ENCODE peak calls at places on chromosomes 7 and 10, in six cellular contexts. R is IMR-90, H is H9, Y is neuronal stem cell, Z is mesenchymal stem cell, B is trophoblast cell. E is an unnamed sample.

GRCh38 chr7:36086571-36086970 is 66.5 kb upstream of the EEPD1 start:
- DNase-seq in Z (no peak), H (no peak), Y (no peak), R (no peak), B (no peak), E (no peak)

GRCh38 chr7:66576646-66577045 is 52.0 kb upstream of the KCTD7 start:
- DNase-seq in B (no peak), Z (no peak), R (no peak), H (no peak), Y (no peak), E (no peak)

GRCh38 chr10:61897671-61898434 is 3.6 kb upstream of the ARID5B start:
- DNase-seq in H (peak), Y (no peak), B (peak), R (peak), Z (peak), E (no peak)

GRCh38 chr7:96034940-96035727 is 262.8 kb downstream of the DYNC1I1 start:
- DNase-seq in B (no peak), Z (no peak), H (no peak), Y (no peak), R (no peak), E (no peak)

GRCh38 chr10:49559476-49559875 is 20.6 kb upstream of the ERCC6 start:
- DNase-seq in Z (no peak), H (no peak), Y (no peak), R (no peak), B (no peak), E (no peak)

GRCh38 chr10:78457804-78458483 is 424.3 kb downstream of the RPS24 start:
- DNase-seq in R (peak), Z (peak), H (no peak), Y (no peak), B (no peak), E (no peak)

GRCh38 chr7:141097430-141097829 is 23.6 kb downstream of the TMEM178B start:
- DNase-seq in Z (no peak), R (peak), Y (peak), B (no peak), H (no peak), E (no peak)

GRCh38 chr10:59435707-59436106 is 73.4 kb upstream of the FAM13C start:
- DNase-seq in R (no peak), Z (no peak), Y (peak), H (no peak), B (no peak), E (no peak)

GRCh38 chr10:10141983-10142382 is 875.7 kb upstream of the CELF2 start:
- DNase-seq in B (no peak), Z (no peak), H (no peak), R (no peak), Y (no peak), E (no peak)

GRCh38 chr10:49649936-49650723 is 29.3 kb upstream of the C10orf53 start:
- DNase-seq in Z (no peak), Y (no peak), R (no peak), H (peak), B (no peak), E (peak)

GRCh38 chr7:134891262-134892001 is 94.9 kb upstream of the AGBL3 start:
- DNase-seq in Z (peak), Y (peak), R (peak), H (peak), B (peak), E (peak)

GRCh38 chr10:45241865-45242518 is 73.4 kb downstream of the OR13A1 start:
- DNase-seq in B (no peak), Z (no peak), H (no peak), R (no peak), Y (no peak), E (no peak)

GRCh38 chr7:149610441-149611011 is 112.9 kb upstream of the ZNF746 start:
- DNase-seq in Y (no peak), Z (no peak), B (no peak), R (no peak), H (no peak), E (no peak)

GRCh38 chr7:142248166-142249160 is 9.4 kb downstream of the PRSS58 start:
- DNase-seq in B (peak), R (no peak), Y (no peak), H (peak), Z (no peak), E (peak)

GRCh38 chr7:53541467-53541866 is 506.0 kb downstream of the POM121L12 start:
- DNase-seq in Z (no peak), Y (no peak), R (no peak), B (no peak), H (no peak), E (no peak)

GRCh38 chr10:129023057-129023456 is 444.0 kb upstream of the MGMT start:
- DNase-seq in Y (no peak), R (peak), B (no peak), H (no peak), Z (peak), E (no peak)

GRCh38 chr10:87767253-87767652 is 50.8 kb downstream of the ATAD1 start:
- DNase-seq in R (peak), Z (no peak), H (no peak), Y (no peak), B (no peak), E (no peak)

GRCh38 chr7:28329616-28330373 is 82.5 kb upstream of the CREB5 start:
- DNase-seq in B (no peak), Y (no peak), Z (peak), H (no peak), R (no peak), E (no peak)

GRCh38 chr7:41579961-41580935 is 122.6 kb downstream of the INHBA start:
- DNase-seq in H (no peak), Y (no peak), Z (peak), B (peak), R (peak), E (no peak)

GRCh38 chr7:131493559-131493958 is 62.9 kb downstream of the PODXL start:
- DNase-seq in H (no peak), Z (no peak), B (no peak), R (no peak), Y (no peak), E (no peak)

GRCh38 chr7:135808206-135808605 is 59.6 kb upstream of the FAM180A start:
- DNase-seq in H (no peak), Z (no peak), Y (no peak), R (no peak), B (no peak), E (no peak)

GRCh38 chr10:97153276-97153850 is 32.4 kb downstream of the SLIT1 start:
- DNase-seq in H (no peak), B (no peak), Y (no peak), Z (no peak), R (no peak), E (no peak)

GRCh38 chr7:98193474-98194180 is 17.6 kb upstream of the BHLHA15 start:
- DNase-seq in R (no peak), H (no peak), B (no peak), Z (no peak), Y (no peak), E (no peak)

GRCh38 chr10:71080381-71081228 is 131.8 kb upstream of the UNC5B start:
- DNase-seq in Z (no peak), Y (no peak), R (no peak), B (no peak), H (peak), E (peak)

GRCh38 chr7:77734590-77735421 is 38.5 kb downstream of the RSBN1L start:
- DNase-seq in Z (no peak), R (no peak), Y (no peak), H (no peak), B (no peak), E (no peak)

GRCh38 chr7:8724080-8724718 is 290.8 kb downstream of the NXPH1 start:
- DNase-seq in Y (peak), Z (peak), H (peak), R (no peak), B (peak), E (peak)

GRCh38 chr10:22434521-22434920 is 89.2 kb downstream of the SPAG6 start:
- DNase-seq in B (no peak), R (no peak), Z (no peak), Y (no peak), H (no peak), E (no peak)

GRCh38 chr7:42097756-42098155 is 139.3 kb downstream of the GLI3 start:
- DNase-seq in Y (no peak), B (peak), R (peak), Z (peak), H (no peak), E (no peak)

GRCh38 chr7:40008218-40008815 is 58.3 kb downstream of the CDK13 start:
- DNase-seq in H (no peak), R (peak), B (no peak), Z (peak), Y (no peak), E (no peak)

GRCh38 chr7:156503195-156503594 is 137.4 kb upstream of the RNF32 start:
- DNase-seq in H (no peak), B (no peak), Y (no peak), Z (no peak), R (peak), E (no peak)

GRCh38 chr7:37084303-37084702 is 360.0 kb upstream of the AOAH start:
- DNase-seq in B (no peak), H (no peak), Y (no peak), R (no peak), Z (peak), E (no peak)

GRCh38 chr7:92293887-92294616 is 48.3 kb downstream of the ANKIB1 start:
- DNase-seq in Y (no peak), H (no peak), B (no peak), R (peak), Z (peak), E (no peak)

GRCh38 chr10:93598157-93598556 is 2.9 kb downstream of the RBP4 start:
- DNase-seq in H (no peak), B (no peak), R (no peak), Z (peak), Y (no peak), E (no peak)

GRCh38 chr7:159095979-159096411 is 48.7 kb downstream of the VIPR2 start:
- DNase-seq in Z (no peak), H (peak), B (no peak), Y (no peak), R (no peak), E (no peak)

GRCh38 chr10:119737039-119737663 is 11.3 kb downstream of the INPP5F start:
- DNase-seq in B (no peak), H (no peak), Y (no peak), R (no peak), Z (no peak), E (no peak)
- H4K91ac ChIP-seq in B (peak), H (no peak), Y (no peak), R (peak), Z (no peak), E (no peak)

DNA sequence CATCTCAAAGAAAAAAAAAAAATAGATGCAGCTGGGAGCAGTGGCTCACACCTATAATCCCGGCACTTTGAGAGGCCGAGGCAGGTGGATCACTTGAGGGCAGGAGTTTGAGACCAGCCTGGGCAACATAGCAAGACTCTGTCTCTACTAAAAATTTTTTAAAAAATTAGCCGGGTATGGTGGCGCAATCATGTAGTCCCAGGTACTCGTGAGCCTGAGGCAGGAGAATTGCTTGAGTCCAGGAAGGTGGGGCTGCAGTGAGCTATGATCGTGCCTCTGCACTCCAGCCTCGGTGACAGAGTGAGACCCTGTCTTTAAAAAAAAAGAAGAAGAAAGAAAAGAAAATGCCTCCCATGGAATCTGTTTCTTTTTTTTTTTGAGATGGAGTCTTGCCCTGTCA is 31.9 kb downstream of the GTF2IRD1 start:
- DNase-seq in B (peak), Z (no peak), H (no peak), Y (no peak), R (no peak), E (no peak)
- H4K91ac ChIP-seq in B (no peak), Z (no peak), H (no peak), Y (no peak), R (no peak), E (no peak)

GRCh38 chr7:76220185-76221057 is 18.7 kb downstream of the SRRM3 start:
- DNase-seq in B (peak), R (peak), Z (peak), H (peak), Y (peak), E (peak)
- H4K91ac ChIP-seq in B (no peak), R (no peak), Z (no peak), H (no peak), Y (no peak), E (peak)

GRCh38 chr10:132579027-132579859 is 41.7 kb downstream of the INPP5A start:
- DNase-seq in Y (no peak), R (no peak), H (no peak), B (no peak), Z (no peak), E (no peak)

GRCh38 chr10:132578287-132578951 is 40.8 kb downstream of the INPP5A start:
- DNase-seq in Z (no peak), R (no peak), Y (no peak), B (no peak), H (no peak), E (no peak)

GRCh38 chr10:132576671-132577349 is 39.2 kb downstream of the INPP5A start:
- DNase-seq in H (no peak), R (no peak), Y (no peak), B (no peak), Z (no peak), E (no peak)

GRCh38 chr10:132575320-132576201 is 38.0 kb downstream of the INPP5A start:
- DNase-seq in Y (no peak), Z (peak), B (no peak), R (peak), H (no peak), E (no peak)

DNA sequence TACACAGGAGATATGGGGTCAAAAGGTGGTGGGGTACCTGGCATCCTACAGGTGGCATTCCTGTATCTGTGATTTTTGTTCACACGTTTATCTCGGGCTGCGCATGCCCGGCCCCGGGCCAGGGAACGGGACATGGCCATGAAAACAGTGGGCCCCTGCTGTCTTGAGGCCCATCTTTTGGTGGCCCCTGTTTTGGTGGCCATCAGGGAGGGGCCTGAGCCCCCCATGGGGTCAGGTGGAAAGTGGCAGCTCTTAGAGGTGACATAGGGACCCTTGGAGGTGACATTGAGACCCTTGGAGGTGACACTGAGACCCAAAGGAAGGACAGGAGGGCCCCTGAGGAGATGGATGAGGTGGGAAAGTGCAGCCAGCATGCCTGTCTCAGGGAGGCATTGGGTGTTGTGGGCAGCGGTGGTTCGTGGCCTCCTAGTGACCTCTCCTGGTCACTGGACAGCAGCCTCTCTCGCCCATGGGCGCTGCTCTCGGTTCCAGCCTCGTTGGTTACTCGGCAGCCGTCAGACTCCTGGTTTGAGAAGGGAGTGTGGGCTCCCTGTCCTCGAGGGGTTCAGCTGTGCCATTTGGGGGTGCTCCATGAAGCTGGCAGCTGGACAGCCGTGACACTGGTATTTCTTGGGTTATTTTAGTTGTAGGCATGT is 39.9 kb downstream of the INPP5A start:
- DNase-seq in R (no peak), Y (no peak), B (no peak), Z (no peak), H (no peak), E (no peak)
- H4K91ac ChIP-seq in R (no peak), Y (no peak), B (no peak), Z (no peak), H (no peak), E (peak)

DNA sequence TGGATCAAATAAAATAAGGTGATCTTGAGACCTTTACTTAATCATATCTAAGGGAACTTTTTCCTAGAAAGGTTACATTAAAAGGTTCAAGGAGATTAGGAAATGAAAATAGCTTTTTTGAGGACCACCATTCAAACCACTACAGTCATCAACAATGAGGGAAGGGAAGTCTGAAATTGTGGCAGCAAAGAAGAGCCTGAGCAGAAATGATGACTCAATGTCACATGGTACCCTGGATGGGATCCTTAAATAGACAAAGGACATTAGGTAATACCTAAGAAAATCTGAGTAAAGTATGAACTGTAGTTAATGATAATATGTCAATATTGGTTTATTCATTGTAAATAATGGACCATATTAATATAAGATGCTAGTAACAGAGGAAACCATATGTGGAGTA is 236.0 kb downstream of the SEMA3D start:
- DNase-seq in Z (peak), H (no peak), B (no peak), Y (no peak), R (peak), E (no peak)
- H4K91ac ChIP-seq in Z (no peak), H (no peak), B (no peak), Y (no peak), R (no peak), E (no peak)

DNA sequence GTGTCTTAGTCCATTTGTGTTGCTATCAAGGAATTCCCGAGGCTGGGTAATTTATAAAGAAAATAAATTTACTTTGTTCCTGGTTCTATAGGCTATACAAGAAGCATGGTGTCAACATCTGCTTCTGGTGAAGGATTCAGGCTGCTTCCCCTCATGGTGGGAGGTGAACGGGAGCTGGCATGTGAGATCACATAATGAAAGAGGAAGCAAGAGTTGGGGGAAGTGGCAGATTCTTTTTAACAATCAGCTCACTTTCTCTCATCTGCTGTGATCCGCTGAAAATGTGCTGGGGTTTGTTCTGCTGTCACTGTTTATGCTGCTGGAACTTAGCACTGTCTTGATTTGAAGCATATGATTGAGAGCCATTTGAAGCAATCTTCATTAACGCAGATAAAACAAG is 730.0 kb upstream of the SORCS1 start:
- DNase-seq in Y (no peak), Z (no peak), R (no peak), H (no peak), B (no peak), E (no peak)
- H4K91ac ChIP-seq in Y (no peak), Z (no peak), R (no peak), H (no peak), B (no peak), E (no peak)

GRCh38 chr10:89173075-89173474 is 34.0 kb downstream of the CH25H start:
- DNase-seq in Y (no peak), H (no peak), Z (no peak), B (no peak), R (no peak), E (no peak)
- H4K91ac ChIP-seq in Y (no peak), H (no peak), Z (no peak), B (no peak), R (no peak), E (no peak)

GRCh38 chr10:124630551-124630950 is 113.6 kb downstream of the FAM53B start:
- DNase-seq in H (no peak), B (no peak), Z (no peak), R (no peak), Y (no peak), E (no peak)
- H4K91ac ChIP-seq in H (no peak), B (no peak), Z (peak), R (no peak), Y (no peak), E (no peak)

GRCh38 chr7:85525661-85526060 is 338.8 kb upstream of the SEMA3D start:
- DNase-seq in H (no peak), Z (no peak), Y (no peak), R (peak), B (no peak), E (no peak)
- H4K91ac ChIP-seq in H (no peak), Z (no peak), Y (no peak), R (no peak), B (no peak), E (no peak)

GRCh38 chr7:25963733-25964132 is 188.3 kb upstream of the NFE2L3 start:
- DNase-seq in R (no peak), B (no peak), Y (no peak), Z (no peak), H (no peak), E (no peak)
- H4K91ac ChIP-seq in R (no peak), B (no peak), Y (no peak), Z (no peak), H (no peak), E (no peak)